ENCODE peak calls at places on chromosomes 3 and 15, in six cellular contexts. One of them, this sample, is unnamed.

GRCh38 chr15:91517491-91518200 is 335.9 kb upstream of the SLCO3A1 start:
- DNase-seq in H1: no peak
- DNase-seq in HCT116: no peak
- DNase-seq in K562: no peak
- DNase-seq in GM12878: no peak
- DNase-seq in HepG2: no peak
- DNase-seq in this sample: no peak

GRCh38 chr15:58307313-58307961 is 124.4 kb upstream of the LIPC start:
- DNase-seq in H1: no peak
- DNase-seq in GM12878: no peak
- DNase-seq in HCT116: no peak
- DNase-seq in HepG2: no peak
- DNase-seq in K562: no peak
- DNase-seq in this sample: peak; percentile 50

GRCh38 chr3:8851703-8852102 is 82.3 kb upstream of the OXTR start:
- DNase-seq in HCT116: no peak
- DNase-seq in H1: no peak
- DNase-seq in K562: no peak
- DNase-seq in GM12878: no peak
- DNase-seq in HepG2: peak; percentile 19
- DNase-seq in this sample: no peak

GRCh38 chr3:50605901-50606326 is 5.7 kb downstream of the CISH start:
- DNase-seq in H1: no peak
- DNase-seq in K562: no peak
- DNase-seq in HCT116: no peak
- DNase-seq in GM12878: no peak
- DNase-seq in HepG2: no peak
- DNase-seq in this sample: no peak

GRCh38 chr15:69305204-69305931 is 6.7 kb downstream of the PAQR5 start:
- DNase-seq in H1: peak; percentile 21
- DNase-seq in HCT116: peak; percentile 74
- DNase-seq in K562: peak; percentile 64
- DNase-seq in GM12878: no peak
- DNase-seq in HepG2: peak; percentile 52
- DNase-seq in this sample: no peak

GRCh38 chr3:73037369-73037699 is 24.1 kb upstream of the EBLN2 start:
- DNase-seq in HepG2: peak; percentile 10
- DNase-seq in K562: no peak
- DNase-seq in HCT116: no peak
- DNase-seq in GM12878: no peak
- DNase-seq in H1: no peak
- DNase-seq in this sample: no peak

GRCh38 chr3:73623996-73624362 is 762 bp downstream of the PDZRN3 start:
- DNase-seq in K562: no peak
- DNase-seq in GM12878: no peak
- DNase-seq in HCT116: no peak
- DNase-seq in H1: peak; percentile 57
- DNase-seq in HepG2: no peak
- DNase-seq in this sample: peak; percentile 78

GRCh38 chr3:142846779-142847577 is 41.9 kb downstream of the PCOLCE2 start:
- DNase-seq in H1: no peak
- DNase-seq in GM12878: no peak
- DNase-seq in HepG2: peak; percentile 27
- DNase-seq in HCT116: no peak
- DNase-seq in K562: no peak
- DNase-seq in this sample: no peak

GRCh38 chr15:95843241-95843851 is 487.2 kb upstream of the NR2F2 start:
- DNase-seq in H1: no peak
- DNase-seq in K562: peak; percentile 17
- DNase-seq in GM12878: no peak
- DNase-seq in HCT116: no peak
- DNase-seq in HepG2: no peak
- DNase-seq in this sample: no peak

GRCh38 chr3:27072943-27073725 is 296.0 kb downstream of the NEK10 start:
- DNase-seq in HCT116: no peak
- DNase-seq in GM12878: no peak
- DNase-seq in K562: no peak
- DNase-seq in H1: no peak
- DNase-seq in HepG2: no peak
- DNase-seq in this sample: no peak

GRCh38 chr3:167198949-167199348 is 181.1 kb downstream of the ZBBX start:
- DNase-seq in K562: no peak
- DNase-seq in GM12878: peak; percentile 3
- DNase-seq in HepG2: no peak
- DNase-seq in HCT116: no peak
- DNase-seq in H1: no peak
- DNase-seq in this sample: no peak

GRCh38 chr15:25709437-25710159 is 153.5 kb downstream of the ATP10A start:
- DNase-seq in HCT116: no peak
- DNase-seq in K562: no peak
- DNase-seq in HepG2: no peak
- DNase-seq in H1: no peak
- DNase-seq in GM12878: no peak
- DNase-seq in this sample: no peak
- H2AFZ ChIP-seq in HCT116: no peak overlapping the region
- H2AFZ ChIP-seq in K562: no peak overlapping the region
- H2AFZ ChIP-seq in HepG2: no peak overlapping the region
- H2AFZ ChIP-seq in H1: no peak overlapping the region
- H2AFZ ChIP-seq in GM12878: no peak overlapping the region
- H2AFZ ChIP-seq in this sample: no peak overlapping the region

GRCh38 chr3:47394867-47395266 is 14.0 kb downstream of the PTPN23 start:
- DNase-seq in H1: no peak
- DNase-seq in HCT116: no peak
- DNase-seq in GM12878: no peak
- DNase-seq in K562: no peak
- DNase-seq in HepG2: no peak
- DNase-seq in this sample: peak; percentile 58

GRCh38 chr3:47392933-47393332 is 12.1 kb downstream of the PTPN23 start:
- DNase-seq in HepG2: no peak
- DNase-seq in K562: no peak
- DNase-seq in GM12878: no peak
- DNase-seq in HCT116: no peak
- DNase-seq in H1: no peak
- DNase-seq in this sample: no peak

GRCh38 chr3:47398218-47398617 is 17.4 kb downstream of the PTPN23 start:
- DNase-seq in HCT116: no peak
- DNase-seq in GM12878: no peak
- DNase-seq in H1: no peak
- DNase-seq in HepG2: no peak
- DNase-seq in K562: no peak
- DNase-seq in this sample: no peak

GRCh38 chr3:47399016-47399415 is 18.2 kb downstream of the PTPN23 start:
- DNase-seq in HCT116: no peak
- DNase-seq in GM12878: no peak
- DNase-seq in H1: no peak
- DNase-seq in K562: no peak
- DNase-seq in HepG2: no peak
- DNase-seq in this sample: no peak

DNA sequence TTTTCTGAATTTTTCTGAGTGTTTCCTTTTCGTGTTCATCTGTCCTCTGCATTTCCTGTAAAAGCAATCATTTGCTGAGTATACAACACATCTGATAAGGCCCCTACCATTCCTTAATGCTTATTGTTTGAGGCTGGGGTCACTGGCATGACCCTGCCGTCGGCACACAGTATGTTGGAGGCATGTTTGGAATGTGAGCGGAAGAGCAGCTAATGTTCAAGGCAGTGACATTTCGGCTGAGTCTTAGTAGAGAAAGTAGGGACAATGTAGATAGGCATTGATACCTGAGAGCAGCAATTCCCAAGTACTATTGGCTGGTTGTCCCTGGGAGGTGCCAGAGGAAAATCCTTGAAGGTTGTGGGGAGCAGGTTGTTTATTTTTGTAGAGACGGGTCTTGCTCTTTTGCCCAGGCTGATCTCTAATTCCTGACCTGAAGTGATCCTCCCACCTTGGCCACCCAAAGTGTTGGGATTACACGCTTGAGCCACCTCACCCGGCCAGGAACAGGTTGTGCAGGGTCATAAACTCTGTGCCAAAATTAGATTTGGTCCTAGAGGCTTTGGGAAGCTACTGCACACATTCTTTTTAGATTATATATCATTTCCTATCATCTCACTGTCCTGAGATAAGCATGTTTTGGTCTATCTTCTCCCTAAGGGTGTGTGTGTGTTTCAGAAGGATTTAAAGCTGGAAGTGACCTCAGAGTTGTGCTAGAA is 13.5 kb downstream of the PTPN23 start:
- DNase-seq in H1: no peak
- DNase-seq in GM12878: no peak
- DNase-seq in K562: no peak
- DNase-seq in HCT116: no peak
- DNase-seq in HepG2: peak; percentile 85
- DNase-seq in this sample: peak; percentile 41
- TF ChIP-seq YY1 in H1: no peak
- TF ChIP-seq YY1 in GM12878: no peak
- TF ChIP-seq YY1 in K562: no peak
- TF ChIP-seq YY1 in HCT116: no peak
- TF ChIP-seq YY1 in HepG2: no peak
- TF ChIP-seq YY1 in this sample: no peak

GRCh38 chr15:101560722-101561583 is 71.4 kb upstream of the PCSK6 start:
- DNase-seq in HCT116: no peak
- DNase-seq in H1: no peak
- DNase-seq in GM12878: no peak
- DNase-seq in HepG2: no peak
- DNase-seq in K562: no peak
- DNase-seq in this sample: no peak
- TF ChIP-seq MAX in HCT116: no peak
- TF ChIP-seq MAX in H1: no peak
- TF ChIP-seq MAX in GM12878: no peak
- TF ChIP-seq MAX in HepG2: no peak
- TF ChIP-seq MAX in K562: no peak
- TF ChIP-seq MAX in this sample: no peak

GRCh38 chr3:194014756-194015155 is 121.2 kb upstream of the HES1 start:
- DNase-seq in GM12878: no peak
- DNase-seq in H1: no peak
- DNase-seq in HCT116: no peak
- DNase-seq in K562: no peak
- DNase-seq in HepG2: no peak
- DNase-seq in this sample: no peak
- H2AFZ ChIP-seq in GM12878: no peak overlapping the region
- H2AFZ ChIP-seq in H1: no peak overlapping the region
- H2AFZ ChIP-seq in HCT116: no peak overlapping the region
- H2AFZ ChIP-seq in K562: peak overlapping the region; percentile 29
- H2AFZ ChIP-seq in HepG2: no peak overlapping the region
- H2AFZ ChIP-seq in this sample: no peak overlapping the region

DNA sequence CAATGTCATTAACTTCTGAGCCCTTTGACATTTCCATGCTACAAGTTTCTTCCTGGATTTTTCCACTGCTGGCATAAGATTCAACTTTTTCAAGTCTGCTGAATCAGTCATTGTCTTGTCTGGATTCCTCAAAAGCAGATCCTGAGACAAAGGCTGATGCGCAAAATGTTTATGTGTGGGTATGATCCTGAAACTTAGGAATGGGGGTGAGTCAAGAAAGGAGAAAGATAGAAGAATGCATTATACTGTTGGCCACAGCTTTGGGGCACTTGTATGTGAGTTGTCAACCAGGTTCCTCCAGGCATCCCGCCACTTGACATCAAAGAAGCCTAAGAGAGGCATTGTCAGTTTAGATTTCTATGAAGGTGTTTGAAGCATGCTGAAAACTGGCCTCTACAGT is 50.4 kb downstream of the FOXB1 start:
- DNase-seq in K562: no peak
- DNase-seq in H1: no peak
- DNase-seq in GM12878: no peak
- DNase-seq in HCT116: no peak
- DNase-seq in HepG2: no peak
- DNase-seq in this sample: no peak
- TF ChIP-seq YY1 in K562: no peak
- TF ChIP-seq YY1 in H1: no peak
- TF ChIP-seq YY1 in GM12878: no peak
- TF ChIP-seq YY1 in HCT116: no peak
- TF ChIP-seq YY1 in HepG2: no peak
- TF ChIP-seq YY1 in this sample: no peak

GRCh38 chr3:183584246-183584913 is 28.9 kb upstream of the KLHL6 start:
- DNase-seq in HepG2: no peak
- DNase-seq in H1: no peak
- DNase-seq in GM12878: no peak
- DNase-seq in K562: peak; percentile 42
- DNase-seq in HCT116: no peak
- DNase-seq in this sample: peak; percentile 62
- TF ChIP-seq MAX in HepG2: no peak
- TF ChIP-seq MAX in H1: no peak
- TF ChIP-seq MAX in GM12878: no peak
- TF ChIP-seq MAX in K562: no peak
- TF ChIP-seq MAX in HCT116: no peak
- TF ChIP-seq MAX in this sample: no peak

This sample was measured in SK-N-SH.